ENCODE peak calls at places on chromosome 1, in ten cellular contexts. U is DND-41; G is mammary epithelial cell; V is bronchial epithelial cell; I is effector memory CD4-positive, alpha-beta T cell; E is fibroblast of mammary gland; O is ascending aorta; D is fibroblast of lung; T is A549; Q is stomach. M is an unnamed sample.
A peak's percentile ranks its signal among the peaks of the same experiment; 100 is the strongest.

GRCh38 chr1:228014235-228014930 is 7.6 kb downstream of the WNT3A start:
- DNase-seq in I (no peak), D (peak; percentile 74), G (peak; percentile 77), T (no peak), V (peak; percentile 85), E (peak; percentile 23), O (no peak), U (no peak), Q (no peak), M (peak; percentile 72)

GRCh38 chr1:6209661-6210605 is 4.0 kb downstream of the RNF207 start:
- DNase-seq in O (no peak), T (no peak), D (no peak), G (no peak), U (peak; percentile 27), I (no peak), V (no peak), E (no peak), Q (no peak), M (no peak)

GRCh38 chr1:108816049-108816882 is 40.6 kb downstream of the AKNAD1 start:
- DNase-seq in D (peak; percentile 93), U (no peak), T (no peak), G (peak; percentile 90), V (peak; percentile 74), O (peak; percentile 31), Q (peak; percentile 45), E (peak; percentile 94), I (no peak), M (peak; percentile 96)

GRCh38 chr1:1629430-1630190 is 2.4 kb upstream of the MMP23B start:
- DNase-seq in I (peak; percentile 67), D (no peak), O (no peak), G (no peak), V (no peak), E (no peak), T (no peak), U (peak; percentile 70), Q (no peak), M (no peak)

GRCh38 chr1:83110156-83110555 is 888.8 kb downstream of the TTLL7 start:
- DNase-seq in U (no peak), G (no peak), T (no peak), O (no peak), D (no peak), Q (no peak), I (no peak), E (no peak), V (no peak), M (no peak)

GRCh38 chr1:232473319-232473718 is 156.6 kb downstream of the SIPA1L2 start:
- DNase-seq in G (no peak), D (peak; percentile 85), V (no peak), U (no peak), O (no peak), E (peak; percentile 68), I (no peak), T (no peak), Q (no peak), M (peak; percentile 58)

GRCh38 chr1:61536174-61536573 is 188.8 kb downstream of the TM2D1 start:
- DNase-seq in V (no peak), I (no peak), D (no peak), E (no peak), T (no peak), Q (no peak), U (no peak), O (no peak), G (no peak), M (no peak)

GRCh38 chr1:11413907-11414495 is 65.0 kb upstream of the DISP3 start:
- DNase-seq in D (no peak), O (no peak), T (no peak), V (no peak), I (no peak), U (no peak), Q (no peak), E (no peak), G (no peak), M (no peak)

GRCh38 chr1:48803474-48803873 is 26.8 kb upstream of the BEND5 start:
- DNase-seq in I (no peak), G (no peak), V (no peak), D (no peak), Q (no peak), O (no peak), T (no peak), E (no peak), U (no peak), M (no peak)

GRCh38 chr1:11787251-11787803 is 18.4 kb downstream of the MTHFR start:
- DNase-seq in U (no peak), D (peak; percentile 62), O (no peak), V (peak; percentile 38), T (no peak), Q (peak; percentile 81), E (peak; percentile 28), I (no peak), G (peak; percentile 15), M (peak; percentile 60)

GRCh38 chr1:186819140-186819539 is 9.6 kb upstream of the PLA2G4A start:
- DNase-seq in T (no peak), U (no peak), D (peak; percentile 85), G (no peak), E (peak; percentile 84), I (no peak), Q (no peak), O (no peak), V (no peak), M (peak; percentile 55)

GRCh38 chr1:102693345-102693744 is 415.0 kb downstream of the COL11A1 start:
- DNase-seq in D (no peak), U (no peak), T (no peak), E (no peak), I (no peak), O (no peak), G (no peak), Q (no peak), V (no peak), M (no peak)

DNA sequence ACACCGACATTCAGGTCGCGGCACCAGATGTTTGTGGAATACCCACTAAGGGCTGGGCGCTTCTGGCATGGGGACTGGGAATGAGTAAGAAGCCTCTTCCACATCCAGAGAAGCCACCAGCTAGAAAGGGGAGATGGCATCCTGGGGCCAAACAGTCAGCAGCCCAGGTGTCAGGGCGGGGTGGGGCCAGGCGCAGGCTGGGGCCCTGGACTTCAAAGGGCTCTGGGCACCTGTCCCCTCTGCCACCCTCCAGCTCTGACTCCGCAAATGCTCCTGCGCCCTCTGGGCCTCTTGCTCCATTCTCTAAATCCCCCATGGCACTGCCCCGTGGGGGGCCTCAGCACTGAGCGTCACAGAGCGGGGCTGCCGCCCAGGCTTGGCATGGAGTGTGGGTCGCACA is 70.4 kb downstream of the MEGF6 start:
- DNase-seq in V (no peak), G (no peak), D (no peak), E (no peak), U (no peak), T (no peak), I (no peak), Q (no peak), O (no peak), M (no peak)
- H3K4me3 ChIP-seq in V (no peak overlapping the region), G (no peak overlapping the region), D (no peak overlapping the region), E (no peak overlapping the region), U (no peak overlapping the region), T (no peak overlapping the region), I (no peak overlapping the region), Q (no peak overlapping the region), O (no peak overlapping the region), M (no peak overlapping the region)

DNA sequence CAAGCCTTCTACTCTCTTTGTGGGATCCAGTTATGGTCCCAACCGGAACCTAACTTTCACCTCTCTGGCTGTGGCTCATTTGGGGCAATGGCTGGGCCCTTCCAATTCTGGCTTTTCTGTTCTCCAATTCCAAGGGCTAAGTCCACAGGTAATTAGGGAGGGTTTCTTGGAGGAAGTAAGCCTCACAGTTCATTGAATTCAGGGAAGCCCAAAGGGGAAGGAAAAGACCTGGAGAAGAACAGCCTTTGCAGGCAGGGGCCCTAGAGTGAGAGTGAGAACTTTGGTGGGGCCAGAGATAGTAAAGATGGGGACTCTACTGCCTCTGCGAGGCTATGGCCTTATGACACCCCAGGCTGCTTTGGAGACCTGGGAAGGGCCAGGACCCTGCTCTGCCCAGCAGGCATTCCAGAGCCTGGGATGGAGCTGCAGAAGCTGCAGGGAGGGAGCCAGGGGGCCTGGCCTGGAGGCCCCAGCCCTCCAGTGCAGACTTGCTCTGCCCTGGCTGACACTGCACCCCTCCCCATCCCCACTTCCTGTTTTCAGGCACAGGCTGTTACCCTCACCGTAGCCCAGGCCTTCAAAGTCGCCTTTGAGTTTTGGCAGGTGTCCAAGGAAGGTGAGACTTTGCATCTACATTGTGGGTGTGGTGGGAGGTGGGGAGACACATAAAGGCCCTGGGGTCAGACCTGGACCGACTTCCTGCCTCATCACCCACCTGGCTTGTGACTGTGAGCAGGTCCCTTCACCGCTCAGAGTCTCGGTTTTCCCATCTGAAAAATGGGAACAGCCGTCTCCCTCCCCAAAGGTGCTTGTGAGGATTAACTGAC is 18.9 kb downstream of the LDLRAP1 start:
- DNase-seq in Q (peak; percentile 62), E (no peak), G (no peak), O (peak; percentile 28), V (peak; percentile 61), U (peak; percentile 67), D (no peak), I (peak; percentile 66), T (no peak), M (no peak)
- H3K4me3 ChIP-seq in Q (no peak overlapping the region), E (no peak overlapping the region), G (no peak overlapping the region), O (no peak overlapping the region), V (no peak overlapping the region), U (no peak overlapping the region), D (no peak overlapping the region), I (peak overlapping the region; percentile 60), T (no peak overlapping the region), M (no peak overlapping the region)

GRCh38 chr1:20367626-20368025 is 77.0 kb downstream of the VWA5B1 start:
- DNase-seq in O (no peak), Q (no peak), U (no peak), T (no peak), E (no peak), I (no peak), V (no peak), D (no peak), G (no peak), M (no peak)

GRCh38 chr1:20365421-20366075 is 74.9 kb downstream of the VWA5B1 start:
- DNase-seq in E (no peak), O (no peak), Q (no peak), T (no peak), I (no peak), D (no peak), G (no peak), V (no peak), U (no peak), M (no peak)

GRCh38 chr1:20368866-20369545 is 78.3 kb downstream of the VWA5B1 start:
- DNase-seq in U (no peak), I (no peak), E (no peak), D (no peak), V (no peak), T (no peak), O (no peak), Q (no peak), G (no peak), M (no peak)

GRCh38 chr1:20366076-20366765 is 75.5 kb downstream of the VWA5B1 start:
- DNase-seq in U (no peak), I (no peak), Q (no peak), D (peak; percentile 45), V (no peak), G (peak; percentile 15), T (no peak), O (no peak), E (peak; percentile 41), M (no peak)

GRCh38 chr1:20366766-20367602 is 76.3 kb downstream of the VWA5B1 start:
- DNase-seq in G (peak; percentile 48), T (peak; percentile 76), Q (no peak), E (peak; percentile 60), O (no peak), V (peak; percentile 31), U (no peak), D (peak; percentile 59), I (no peak), M (peak; percentile 40)
- H3K4me3 ChIP-seq in G (peak overlapping the region; percentile 1), T (no peak overlapping the region), Q (peak overlapping the region; percentile 25), E (peak overlapping the region; percentile 12), O (no peak overlapping the region), V (peak overlapping the region; percentile 7), U (no peak overlapping the region), D (peak overlapping the region; percentile 13), I (no peak overlapping the region), M (no peak overlapping the region)

GRCh38 chr1:115456441-115456961 is 118.5 kb upstream of the NGF start:
- DNase-seq in Q (no peak), D (peak; percentile 48), U (no peak), T (no peak), E (peak; percentile 31), O (no peak), V (peak; percentile 28), G (no peak), I (no peak), M (no peak)
- H3K4me3 ChIP-seq in Q (no peak overlapping the region), D (no peak overlapping the region), U (no peak overlapping the region), T (no peak overlapping the region), E (no peak overlapping the region), O (no peak overlapping the region), V (no peak overlapping the region), G (no peak overlapping the region), I (no peak overlapping the region), M (no peak overlapping the region)